ENCODE peak calls at places on chromosomes 16 and 17, in seven cellular contexts. One of them, this sample, is unnamed.

GRCh38 chr17:73349138-73349537 is 37.3 kb upstream of the CDC42EP4 start:
- DNase-seq in ascending aorta: no peak
- DNase-seq in OCI-LY7: no peak
- DNase-seq in sigmoid colon: peak; percentile 82
- DNase-seq in activated T-cell treated with anti-CD3 and anti-CD28 coated beads for 48 hours: no peak
- DNase-seq in T-helper 2 cell: no peak
- DNase-seq in activated T-helper 1 cell treated with Interleukin-2 at 50 U/mL for 16 hours: no peak
- DNase-seq in this sample: no peak

GRCh38 chr17:83136156-83136555 is 56.7 kb downstream of the METRNL start:
- DNase-seq in OCI-LY7: no peak
- DNase-seq in ascending aorta: peak; percentile 19
- DNase-seq in sigmoid colon: peak; percentile 25
- DNase-seq in activated T-helper 1 cell treated with Interleukin-2 at 50 U/mL for 16 hours: no peak
- DNase-seq in T-helper 2 cell: no peak
- DNase-seq in activated T-cell treated with anti-CD3 and anti-CD28 coated beads for 48 hours: no peak
- DNase-seq in this sample: no peak

GRCh38 chr16:23423496-23424049 is 29.4 kb downstream of the COG7 start:
- DNase-seq in activated T-cell treated with anti-CD3 and anti-CD28 coated beads for 48 hours: no peak
- DNase-seq in ascending aorta: peak; percentile 92
- DNase-seq in activated T-helper 1 cell treated with Interleukin-2 at 50 U/mL for 16 hours: no peak
- DNase-seq in OCI-LY7: no peak
- DNase-seq in sigmoid colon: peak; percentile 97
- DNase-seq in T-helper 2 cell: no peak
- DNase-seq in this sample: peak; percentile 99

GRCh38 chr16:62036807-62037135 is 533 bp upstream of the CDH8 start:
- DNase-seq in OCI-LY7: no peak
- DNase-seq in ascending aorta: no peak
- DNase-seq in sigmoid colon: no peak
- DNase-seq in activated T-helper 1 cell treated with Interleukin-2 at 50 U/mL for 16 hours: no peak
- DNase-seq in activated T-cell treated with anti-CD3 and anti-CD28 coated beads for 48 hours: no peak
- DNase-seq in T-helper 2 cell: no peak
- DNase-seq in this sample: no peak

GRCh38 chr16:48592839-48593429 is 17.0 kb downstream of the N4BP1 start:
- DNase-seq in ascending aorta: no peak
- DNase-seq in OCI-LY7: peak; percentile 50
- DNase-seq in sigmoid colon: no peak
- DNase-seq in activated T-cell treated with anti-CD3 and anti-CD28 coated beads for 48 hours: no peak
- DNase-seq in activated T-helper 1 cell treated with Interleukin-2 at 50 U/mL for 16 hours: no peak
- DNase-seq in T-helper 2 cell: no peak
- DNase-seq in this sample: no peak

GRCh38 chr17:72588961-72589360 is 468.1 kb downstream of the SOX9 start:
- DNase-seq in sigmoid colon: no peak
- DNase-seq in OCI-LY7: no peak
- DNase-seq in ascending aorta: no peak
- DNase-seq in T-helper 2 cell: no peak
- DNase-seq in activated T-helper 1 cell treated with Interleukin-2 at 50 U/mL for 16 hours: no peak
- DNase-seq in activated T-cell treated with anti-CD3 and anti-CD28 coated beads for 48 hours: no peak
- DNase-seq in this sample: peak; percentile 89

GRCh38 chr16:81473969-81474959 is 29.7 kb downstream of the CMIP start:
- DNase-seq in T-helper 2 cell: no peak
- DNase-seq in activated T-helper 1 cell treated with Interleukin-2 at 50 U/mL for 16 hours: no peak
- DNase-seq in activated T-cell treated with anti-CD3 and anti-CD28 coated beads for 48 hours: no peak
- DNase-seq in sigmoid colon: no peak
- DNase-seq in ascending aorta: no peak
- DNase-seq in OCI-LY7: no peak
- DNase-seq in this sample: no peak

GRCh38 chr16:25771216-25771615 is 79.5 kb downstream of the HS3ST4 start:
- DNase-seq in T-helper 2 cell: no peak
- DNase-seq in activated T-cell treated with anti-CD3 and anti-CD28 coated beads for 48 hours: no peak
- DNase-seq in ascending aorta: no peak
- DNase-seq in sigmoid colon: no peak
- DNase-seq in activated T-helper 1 cell treated with Interleukin-2 at 50 U/mL for 16 hours: no peak
- DNase-seq in OCI-LY7: no peak
- DNase-seq in this sample: no peak

GRCh38 chr16:53893731-53894435 is 189.9 kb downstream of the FTO start:
- DNase-seq in ascending aorta: no peak
- DNase-seq in activated T-helper 1 cell treated with Interleukin-2 at 50 U/mL for 16 hours: no peak
- DNase-seq in OCI-LY7: no peak
- DNase-seq in activated T-cell treated with anti-CD3 and anti-CD28 coated beads for 48 hours: no peak
- DNase-seq in sigmoid colon: no peak
- DNase-seq in T-helper 2 cell: no peak
- DNase-seq in this sample: peak; percentile 91

GRCh38 chr16:24539850-24540484 is 601 bp downstream of the RBBP6 start:
- DNase-seq in activated T-helper 1 cell treated with Interleukin-2 at 50 U/mL for 16 hours: peak; percentile 30
- DNase-seq in ascending aorta: peak; percentile 75
- DNase-seq in OCI-LY7: no peak
- DNase-seq in sigmoid colon: peak; percentile 84
- DNase-seq in T-helper 2 cell: peak; percentile 33
- DNase-seq in activated T-cell treated with anti-CD3 and anti-CD28 coated beads for 48 hours: peak; percentile 48
- DNase-seq in this sample: peak; percentile 19

GRCh38 chr16:27824786-27825185 is 238.7 kb downstream of the GSG1L start:
- DNase-seq in activated T-cell treated with anti-CD3 and anti-CD28 coated beads for 48 hours: no peak
- DNase-seq in ascending aorta: no peak
- DNase-seq in activated T-helper 1 cell treated with Interleukin-2 at 50 U/mL for 16 hours: no peak
- DNase-seq in OCI-LY7: no peak
- DNase-seq in T-helper 2 cell: no peak
- DNase-seq in sigmoid colon: peak; percentile 42
- DNase-seq in this sample: no peak

GRCh38 chr17:38728290-38728831 is 1.8 kb upstream of the CISD3 start:
- DNase-seq in activated T-helper 1 cell treated with Interleukin-2 at 50 U/mL for 16 hours: peak; percentile 59
- DNase-seq in OCI-LY7: peak; percentile 78
- DNase-seq in ascending aorta: no peak
- DNase-seq in T-helper 2 cell: no peak
- DNase-seq in activated T-cell treated with anti-CD3 and anti-CD28 coated beads for 48 hours: no peak
- DNase-seq in sigmoid colon: no peak
- DNase-seq in this sample: no peak

GRCh38 chr16:86866986-86867722 is 288.8 kb downstream of the FOXL1 start:
- DNase-seq in T-helper 2 cell: no peak
- DNase-seq in OCI-LY7: no peak
- DNase-seq in activated T-helper 1 cell treated with Interleukin-2 at 50 U/mL for 16 hours: no peak
- DNase-seq in sigmoid colon: peak; percentile 52
- DNase-seq in ascending aorta: no peak
- DNase-seq in activated T-cell treated with anti-CD3 and anti-CD28 coated beads for 48 hours: no peak
- DNase-seq in this sample: no peak

GRCh38 chr16:84103678-84104077 is 13.1 kb downstream of the MBTPS1 start:
- DNase-seq in OCI-LY7: no peak
- DNase-seq in sigmoid colon: no peak
- DNase-seq in activated T-helper 1 cell treated with Interleukin-2 at 50 U/mL for 16 hours: no peak
- DNase-seq in ascending aorta: no peak
- DNase-seq in T-helper 2 cell: no peak
- DNase-seq in activated T-cell treated with anti-CD3 and anti-CD28 coated beads for 48 hours: no peak
- DNase-seq in this sample: no peak

GRCh38 chr16:84247341-84247740 is 7.5 kb upstream of the KCNG4 start:
- DNase-seq in activated T-cell treated with anti-CD3 and anti-CD28 coated beads for 48 hours: no peak
- DNase-seq in OCI-LY7: no peak
- DNase-seq in sigmoid colon: no peak
- DNase-seq in ascending aorta: no peak
- DNase-seq in T-helper 2 cell: no peak
- DNase-seq in activated T-helper 1 cell treated with Interleukin-2 at 50 U/mL for 16 hours: no peak
- DNase-seq in this sample: no peak

GRCh38 chr16:72517154-72517553 is 345.2 kb upstream of the PMFBP1 start:
- DNase-seq in sigmoid colon: no peak
- DNase-seq in activated T-helper 1 cell treated with Interleukin-2 at 50 U/mL for 16 hours: no peak
- DNase-seq in OCI-LY7: no peak
- DNase-seq in T-helper 2 cell: no peak
- DNase-seq in activated T-cell treated with anti-CD3 and anti-CD28 coated beads for 48 hours: no peak
- DNase-seq in ascending aorta: no peak
- DNase-seq in this sample: no peak

GRCh38 chr16:21162661-21163151 is 4.2 kb downstream of the LDAF1 start:
- DNase-seq in activated T-cell treated with anti-CD3 and anti-CD28 coated beads for 48 hours: no peak
- DNase-seq in sigmoid colon: peak; percentile 77
- DNase-seq in T-helper 2 cell: no peak
- DNase-seq in activated T-helper 1 cell treated with Interleukin-2 at 50 U/mL for 16 hours: no peak
- DNase-seq in ascending aorta: no peak
- DNase-seq in OCI-LY7: no peak
- DNase-seq in this sample: peak; percentile 35

GRCh38 chr16:23128056-23128455 is 21.2 kb downstream of the USP31 start:
- DNase-seq in ascending aorta: no peak
- DNase-seq in OCI-LY7: no peak
- DNase-seq in activated T-cell treated with anti-CD3 and anti-CD28 coated beads for 48 hours: no peak
- DNase-seq in T-helper 2 cell: no peak
- DNase-seq in activated T-helper 1 cell treated with Interleukin-2 at 50 U/mL for 16 hours: no peak
- DNase-seq in sigmoid colon: no peak
- DNase-seq in this sample: no peak

GRCh38 chr16:20946015-20946629 is 45.6 kb downstream of the LYRM1 start:
- DNase-seq in sigmoid colon: no peak
- DNase-seq in activated T-cell treated with anti-CD3 and anti-CD28 coated beads for 48 hours: no peak
- DNase-seq in ascending aorta: no peak
- DNase-seq in OCI-LY7: no peak
- DNase-seq in T-helper 2 cell: no peak
- DNase-seq in activated T-helper 1 cell treated with Interleukin-2 at 50 U/mL for 16 hours: no peak
- DNase-seq in this sample: no peak

GRCh38 chr17:12631076-12631475 is 34.6 kb upstream of the MYOCD start:
- DNase-seq in OCI-LY7: no peak
- DNase-seq in ascending aorta: peak; percentile 71
- DNase-seq in T-helper 2 cell: no peak
- DNase-seq in sigmoid colon: no peak
- DNase-seq in activated T-cell treated with anti-CD3 and anti-CD28 coated beads for 48 hours: no peak
- DNase-seq in activated T-helper 1 cell treated with Interleukin-2 at 50 U/mL for 16 hours: no peak
- DNase-seq in this sample: peak; percentile 43

GRCh38 chr17:72710185-72710584 is 382.3 kb downstream of the SLC39A11 start:
- DNase-seq in T-helper 2 cell: no peak
- DNase-seq in activated T-cell treated with anti-CD3 and anti-CD28 coated beads for 48 hours: no peak
- DNase-seq in ascending aorta: no peak
- DNase-seq in OCI-LY7: no peak
- DNase-seq in sigmoid colon: no peak
- DNase-seq in activated T-helper 1 cell treated with Interleukin-2 at 50 U/mL for 16 hours: no peak
- DNase-seq in this sample: no peak

GRCh38 chr17:80780381-80781187 is 211.1 kb upstream of the CHMP6 start:
- DNase-seq in ascending aorta: no peak
- DNase-seq in activated T-helper 1 cell treated with Interleukin-2 at 50 U/mL for 16 hours: no peak
- DNase-seq in T-helper 2 cell: no peak
- DNase-seq in activated T-cell treated with anti-CD3 and anti-CD28 coated beads for 48 hours: no peak
- DNase-seq in OCI-LY7: peak; percentile 95
- DNase-seq in sigmoid colon: peak; percentile 64
- DNase-seq in this sample: peak; percentile 74

GRCh38 chr16:11957591-11958395 is 7.2 kb upstream of the TNFRSF17 start:
- DNase-seq in ascending aorta: no peak
- DNase-seq in T-helper 2 cell: no peak
- DNase-seq in activated T-helper 1 cell treated with Interleukin-2 at 50 U/mL for 16 hours: no peak
- DNase-seq in sigmoid colon: peak; percentile 51
- DNase-seq in OCI-LY7: no peak
- DNase-seq in activated T-cell treated with anti-CD3 and anti-CD28 coated beads for 48 hours: no peak
- DNase-seq in this sample: peak; percentile 13

GRCh38 chr17:80105762-80106161 is 4.4 kb downstream of the GAA start:
- DNase-seq in activated T-cell treated with anti-CD3 and anti-CD28 coated beads for 48 hours: no peak
- DNase-seq in sigmoid colon: peak; percentile 89
- DNase-seq in ascending aorta: no peak
- DNase-seq in T-helper 2 cell: no peak
- DNase-seq in OCI-LY7: no peak
- DNase-seq in activated T-helper 1 cell treated with Interleukin-2 at 50 U/mL for 16 hours: no peak
- DNase-seq in this sample: peak; percentile 21

GRCh38 chr17:31371511-31372097 is 19.9 kb upstream of the RAB11FIP4 start:
- DNase-seq in activated T-cell treated with anti-CD3 and anti-CD28 coated beads for 48 hours: no peak
- DNase-seq in activated T-helper 1 cell treated with Interleukin-2 at 50 U/mL for 16 hours: no peak
- DNase-seq in T-helper 2 cell: no peak
- DNase-seq in sigmoid colon: no peak
- DNase-seq in ascending aorta: no peak
- DNase-seq in OCI-LY7: no peak
- DNase-seq in this sample: peak; percentile 73

GRCh38 chr16:89707695-89708094 is 6.2 kb upstream of the SPATA2L start:
- DNase-seq in activated T-helper 1 cell treated with Interleukin-2 at 50 U/mL for 16 hours: no peak
- DNase-seq in ascending aorta: no peak
- DNase-seq in sigmoid colon: no peak
- DNase-seq in OCI-LY7: no peak
- DNase-seq in activated T-cell treated with anti-CD3 and anti-CD28 coated beads for 48 hours: no peak
- DNase-seq in T-helper 2 cell: no peak
- DNase-seq in this sample: no peak

GRCh38 chr16:84183911-84184310 is 2.9 kb downstream of the TAF1C start:
- DNase-seq in T-helper 2 cell: no peak
- DNase-seq in sigmoid colon: no peak
- DNase-seq in activated T-cell treated with anti-CD3 and anti-CD28 coated beads for 48 hours: no peak
- DNase-seq in activated T-helper 1 cell treated with Interleukin-2 at 50 U/mL for 16 hours: no peak
- DNase-seq in OCI-LY7: no peak
- DNase-seq in ascending aorta: no peak
- DNase-seq in this sample: no peak

GRCh38 chr17:82496529-82497434 is 22.8 kb upstream of the FOXK2 start:
- DNase-seq in sigmoid colon: peak; percentile 99
- DNase-seq in activated T-helper 1 cell treated with Interleukin-2 at 50 U/mL for 16 hours: peak; percentile 80
- DNase-seq in activated T-cell treated with anti-CD3 and anti-CD28 coated beads for 48 hours: peak; percentile 90
- DNase-seq in T-helper 2 cell: peak; percentile 82
- DNase-seq in OCI-LY7: peak; percentile 99
- DNase-seq in ascending aorta: peak; percentile 98
- DNase-seq in this sample: peak; percentile 92

GRCh38 chr17:44279586-44280344 is 11.8 kb upstream of the SLC4A1 start:
- DNase-seq in T-helper 2 cell: no peak
- DNase-seq in activated T-cell treated with anti-CD3 and anti-CD28 coated beads for 48 hours: no peak
- DNase-seq in OCI-LY7: peak; percentile 12
- DNase-seq in sigmoid colon: peak; percentile 82
- DNase-seq in ascending aorta: peak; percentile 84
- DNase-seq in activated T-helper 1 cell treated with Interleukin-2 at 50 U/mL for 16 hours: no peak
- DNase-seq in this sample: peak; percentile 91

GRCh38 chr17:74522381-74523090 is 8.7 kb downstream of the CD300LB start:
- DNase-seq in T-helper 2 cell: no peak
- DNase-seq in sigmoid colon: no peak
- DNase-seq in ascending aorta: no peak
- DNase-seq in activated T-helper 1 cell treated with Interleukin-2 at 50 U/mL for 16 hours: no peak
- DNase-seq in activated T-cell treated with anti-CD3 and anti-CD28 coated beads for 48 hours: no peak
- DNase-seq in OCI-LY7: no peak
- DNase-seq in this sample: no peak

GRCh38 chr16:24771132-24771778 is 41.8 kb downstream of the TNRC6A start:
- DNase-seq in activated T-helper 1 cell treated with Interleukin-2 at 50 U/mL for 16 hours: no peak
- DNase-seq in activated T-cell treated with anti-CD3 and anti-CD28 coated beads for 48 hours: no peak
- DNase-seq in T-helper 2 cell: no peak
- DNase-seq in OCI-LY7: no peak
- DNase-seq in sigmoid colon: no peak
- DNase-seq in ascending aorta: no peak
- DNase-seq in this sample: peak; percentile 75

GRCh38 chr16:68972720-68973119 is 129.4 kb downstream of the TANGO6 start:
- DNase-seq in sigmoid colon: no peak
- DNase-seq in activated T-helper 1 cell treated with Interleukin-2 at 50 U/mL for 16 hours: no peak
- DNase-seq in OCI-LY7: no peak
- DNase-seq in T-helper 2 cell: no peak
- DNase-seq in activated T-cell treated with anti-CD3 and anti-CD28 coated beads for 48 hours: no peak
- DNase-seq in ascending aorta: no peak
- DNase-seq in this sample: peak; percentile 70

GRCh38 chr17:45729284-45729907 is 54.7 kb upstream of the CRHR1 start:
- DNase-seq in sigmoid colon: no peak
- DNase-seq in OCI-LY7: no peak
- DNase-seq in T-helper 2 cell: no peak
- DNase-seq in ascending aorta: no peak
- DNase-seq in activated T-cell treated with anti-CD3 and anti-CD28 coated beads for 48 hours: no peak
- DNase-seq in activated T-helper 1 cell treated with Interleukin-2 at 50 U/mL for 16 hours: no peak
- DNase-seq in this sample: no peak

GRCh38 chr17:78346605-78347250 is 13.1 kb downstream of the SOCS3 start:
- DNase-seq in activated T-helper 1 cell treated with Interleukin-2 at 50 U/mL for 16 hours: no peak
- DNase-seq in activated T-cell treated with anti-CD3 and anti-CD28 coated beads for 48 hours: no peak
- DNase-seq in sigmoid colon: no peak
- DNase-seq in ascending aorta: no peak
- DNase-seq in T-helper 2 cell: no peak
- DNase-seq in OCI-LY7: no peak
- DNase-seq in this sample: peak; percentile 43

GRCh38 chr16:68401871-68402747 is 46.2 kb downstream of the SMPD3 start:
- DNase-seq in activated T-cell treated with anti-CD3 and anti-CD28 coated beads for 48 hours: peak; percentile 18
- DNase-seq in OCI-LY7: no peak
- DNase-seq in T-helper 2 cell: no peak
- DNase-seq in activated T-helper 1 cell treated with Interleukin-2 at 50 U/mL for 16 hours: no peak
- DNase-seq in sigmoid colon: no peak
- DNase-seq in ascending aorta: no peak
- DNase-seq in this sample: peak; percentile 68

GRCh38 chr17:19310151-19310550 is 52.4 kb downstream of the B9D1 start:
- DNase-seq in OCI-LY7: no peak
- DNase-seq in activated T-helper 1 cell treated with Interleukin-2 at 50 U/mL for 16 hours: no peak
- DNase-seq in activated T-cell treated with anti-CD3 and anti-CD28 coated beads for 48 hours: no peak
- DNase-seq in ascending aorta: no peak
- DNase-seq in T-helper 2 cell: no peak
- DNase-seq in sigmoid colon: peak; percentile 14
- DNase-seq in this sample: no peak

GRCh38 chr17:28724500-28725165 is 1.4 kb downstream of the TLCD1 start:
- DNase-seq in sigmoid colon: no peak
- DNase-seq in OCI-LY7: peak; percentile 28
- DNase-seq in activated T-cell treated with anti-CD3 and anti-CD28 coated beads for 48 hours: no peak
- DNase-seq in ascending aorta: no peak
- DNase-seq in activated T-helper 1 cell treated with Interleukin-2 at 50 U/mL for 16 hours: no peak
- DNase-seq in T-helper 2 cell: no peak
- DNase-seq in this sample: no peak

GRCh38 chr17:5035356-5035755 is at the start of gene SLC52A1:
- DNase-seq in activated T-helper 1 cell treated with Interleukin-2 at 50 U/mL for 16 hours: no peak
- DNase-seq in T-helper 2 cell: no peak
- DNase-seq in ascending aorta: no peak
- DNase-seq in OCI-LY7: no peak
- DNase-seq in sigmoid colon: no peak
- DNase-seq in activated T-cell treated with anti-CD3 and anti-CD28 coated beads for 48 hours: no peak
- DNase-seq in this sample: no peak